ENCODE peak calls at places on chromosome 11, in five cellular contexts. One of them, this sample, is unnamed.
A peak's percentile ranks its signal among the peaks of the same experiment; 100 is the strongest.

GRCh38 chr11:29024386-29024785 is 916.2 kb downstream of the METTL15 start:
- DNase-seq in neuronal stem cell: no peak
- DNase-seq in thoracic aorta: no peak
- DNase-seq in AG10803: no peak
- DNase-seq in HFF-Myc: no peak
- DNase-seq in this sample: no peak

GRCh38 chr11:76880314-76880713 is 19.6 kb downstream of the ACER3 start:
- DNase-seq in AG10803: peak; percentile 31
- DNase-seq in thoracic aorta: no peak
- DNase-seq in neuronal stem cell: no peak
- DNase-seq in HFF-Myc: no peak
- DNase-seq in this sample: no peak

GRCh38 chr11:78149646-78150045 is 10.2 kb upstream of the ALG8 start:
- DNase-seq in neuronal stem cell: no peak
- DNase-seq in AG10803: peak; percentile 55
- DNase-seq in thoracic aorta: no peak
- DNase-seq in HFF-Myc: no peak
- DNase-seq in this sample: peak; percentile 39

GRCh38 chr11:63274776-63275175 is 31.4 kb upstream of the SLC22A25 start:
- DNase-seq in neuronal stem cell: no peak
- DNase-seq in AG10803: no peak
- DNase-seq in thoracic aorta: no peak
- DNase-seq in HFF-Myc: no peak
- DNase-seq in this sample: no peak

GRCh38 chr11:103295704-103296103 is 186.5 kb downstream of the DYNC2H1 start:
- DNase-seq in thoracic aorta: no peak
- DNase-seq in AG10803: peak; percentile 2
- DNase-seq in HFF-Myc: no peak
- DNase-seq in neuronal stem cell: no peak
- DNase-seq in this sample: no peak

GRCh38 chr11:16933756-16934603 is 80.2 kb downstream of the PLEKHA7 start:
- DNase-seq in AG10803: no peak
- DNase-seq in thoracic aorta: no peak
- DNase-seq in HFF-Myc: no peak
- DNase-seq in neuronal stem cell: no peak
- DNase-seq in this sample: no peak

GRCh38 chr11:133082851-133083488 is 449.3 kb downstream of the OPCML start:
- DNase-seq in thoracic aorta: no peak
- DNase-seq in AG10803: peak; percentile 52
- DNase-seq in neuronal stem cell: peak; percentile 74
- DNase-seq in HFF-Myc: no peak
- DNase-seq in this sample: no peak

GRCh38 chr11:75563978-75564552 is 2.0 kb downstream of the SERPINH1 start:
- DNase-seq in AG10803: peak; percentile 90
- DNase-seq in thoracic aorta: peak; percentile 62
- DNase-seq in HFF-Myc: peak; percentile 58
- DNase-seq in neuronal stem cell: peak; percentile 71
- DNase-seq in this sample: peak; percentile 92

GRCh38 chr11:132983289-132983688 is 549.0 kb downstream of the OPCML start:
- DNase-seq in neuronal stem cell: no peak
- DNase-seq in HFF-Myc: no peak
- DNase-seq in thoracic aorta: no peak
- DNase-seq in AG10803: no peak
- DNase-seq in this sample: no peak

GRCh38 chr11:69209936-69210659 is 54.4 kb downstream of the SMIM38 start:
- DNase-seq in thoracic aorta: no peak
- DNase-seq in neuronal stem cell: no peak
- DNase-seq in AG10803: no peak
- DNase-seq in HFF-Myc: no peak
- DNase-seq in this sample: no peak

GRCh38 chr11:131694526-131695424 is 324.4 kb downstream of the NTM start:
- DNase-seq in AG10803: peak; percentile 71
- DNase-seq in thoracic aorta: peak; percentile 33
- DNase-seq in HFF-Myc: peak; percentile 36
- DNase-seq in neuronal stem cell: peak; percentile 79
- DNase-seq in this sample: peak; percentile 24

GRCh38 chr11:74123008-74123448 is 47.8 kb downstream of the C2CD3 start:
- DNase-seq in thoracic aorta: no peak
- DNase-seq in HFF-Myc: no peak
- DNase-seq in AG10803: no peak
- DNase-seq in neuronal stem cell: no peak
- DNase-seq in this sample: no peak

GRCh38 chr11:61895046-61895717 is 3.8 kb upstream of the FADS3 start:
- DNase-seq in thoracic aorta: no peak
- DNase-seq in neuronal stem cell: no peak
- DNase-seq in AG10803: no peak
- DNase-seq in HFF-Myc: no peak
- DNase-seq in this sample: no peak

GRCh38 chr11:126510621-126511370 is 155.3 kb downstream of the ST3GAL4 start:
- DNase-seq in thoracic aorta: no peak
- DNase-seq in AG10803: peak; percentile 3
- DNase-seq in neuronal stem cell: no peak
- DNase-seq in HFF-Myc: no peak
- DNase-seq in this sample: no peak

GRCh38 chr11:132590554-132590953 is 941.7 kb downstream of the OPCML start:
- DNase-seq in AG10803: no peak
- DNase-seq in neuronal stem cell: no peak
- DNase-seq in HFF-Myc: no peak
- DNase-seq in thoracic aorta: no peak
- DNase-seq in this sample: no peak

GRCh38 chr11:131924001-131924400 is 553.6 kb downstream of the NTM start:
- DNase-seq in HFF-Myc: no peak
- DNase-seq in thoracic aorta: no peak
- DNase-seq in AG10803: no peak
- DNase-seq in neuronal stem cell: no peak
- DNase-seq in this sample: no peak

GRCh38 chr11:78179459-78180071 is 8.9 kb downstream of the KCTD21 start:
- DNase-seq in AG10803: no peak
- DNase-seq in neuronal stem cell: no peak
- DNase-seq in HFF-Myc: no peak
- DNase-seq in thoracic aorta: no peak
- DNase-seq in this sample: no peak

GRCh38 chr11:72297828-72298227 is 53.9 kb upstream of the PHOX2A start:
- DNase-seq in thoracic aorta: no peak
- DNase-seq in HFF-Myc: no peak
- DNase-seq in AG10803: no peak
- DNase-seq in neuronal stem cell: no peak
- DNase-seq in this sample: no peak

GRCh38 chr11:48107188-48107704 is 109.4 kb upstream of the OR4B1 start:
- DNase-seq in AG10803: peak; percentile 65
- DNase-seq in neuronal stem cell: no peak
- DNase-seq in thoracic aorta: no peak
- DNase-seq in HFF-Myc: no peak
- DNase-seq in this sample: no peak

GRCh38 chr11:85922367-85922766 is 67.2 kb downstream of the CCDC83 start:
- DNase-seq in HFF-Myc: no peak
- DNase-seq in AG10803: no peak
- DNase-seq in thoracic aorta: no peak
- DNase-seq in neuronal stem cell: no peak
- DNase-seq in this sample: no peak

GRCh38 chr11:60970369-60970774 is 1.1 kb upstream of the CD6 start:
- DNase-seq in thoracic aorta: no peak
- DNase-seq in HFF-Myc: no peak
- DNase-seq in neuronal stem cell: no peak
- DNase-seq in AG10803: peak; percentile 33
- DNase-seq in this sample: no peak

GRCh38 chr11:9838229-9838628 is 174.4 kb downstream of the SWAP70 start:
- DNase-seq in neuronal stem cell: no peak
- DNase-seq in HFF-Myc: no peak
- DNase-seq in AG10803: peak; percentile 68
- DNase-seq in thoracic aorta: no peak
- DNase-seq in this sample: no peak

GRCh38 chr11:16815047-16815767 is 76.8 kb downstream of the C11orf58 start:
- DNase-seq in HFF-Myc: no peak
- DNase-seq in AG10803: peak; percentile 51
- DNase-seq in thoracic aorta: no peak
- DNase-seq in neuronal stem cell: no peak
- DNase-seq in this sample: no peak

GRCh38 chr11:20161230-20161918 is 1.1 kb upstream of the DBX1 start:
- DNase-seq in HFF-Myc: no peak
- DNase-seq in thoracic aorta: no peak
- DNase-seq in AG10803: no peak
- DNase-seq in neuronal stem cell: no peak
- DNase-seq in this sample: no peak

GRCh38 chr11:68120212-68121066 is 749 bp downstream of the CHKA start:
- DNase-seq in AG10803: peak; percentile 31
- DNase-seq in HFF-Myc: no peak
- DNase-seq in thoracic aorta: no peak
- DNase-seq in neuronal stem cell: peak; percentile 44
- DNase-seq in this sample: no peak

GRCh38 chr11:102393272-102393730 is 46.3 kb downstream of the BIRC2 start:
- DNase-seq in AG10803: no peak
- DNase-seq in HFF-Myc: no peak
- DNase-seq in neuronal stem cell: no peak
- DNase-seq in thoracic aorta: no peak
- DNase-seq in this sample: no peak

GRCh38 chr11:112024178-112024777 is 930 bp upstream of the DLAT start:
- DNase-seq in HFF-Myc: no peak
- DNase-seq in thoracic aorta: no peak
- DNase-seq in neuronal stem cell: peak; percentile 14
- DNase-seq in AG10803: no peak
- DNase-seq in this sample: no peak

GRCh38 chr11:8807544-8808225 is 103.3 kb upstream of the AKIP1 start:
- DNase-seq in thoracic aorta: no peak
- DNase-seq in HFF-Myc: no peak
- DNase-seq in neuronal stem cell: no peak
- DNase-seq in AG10803: peak; percentile 88
- DNase-seq in this sample: peak; percentile 72
- H3K4me3 ChIP-seq in thoracic aorta: peak overlapping the region; percentile 74
- H3K4me3 ChIP-seq in HFF-Myc: peak overlapping the region; percentile 57
- H3K4me3 ChIP-seq in neuronal stem cell: no peak overlapping the region
- H3K4me3 ChIP-seq in AG10803: peak overlapping the region; percentile 89
- H3K4me3 ChIP-seq in this sample: peak overlapping the region; percentile 69

DNA sequence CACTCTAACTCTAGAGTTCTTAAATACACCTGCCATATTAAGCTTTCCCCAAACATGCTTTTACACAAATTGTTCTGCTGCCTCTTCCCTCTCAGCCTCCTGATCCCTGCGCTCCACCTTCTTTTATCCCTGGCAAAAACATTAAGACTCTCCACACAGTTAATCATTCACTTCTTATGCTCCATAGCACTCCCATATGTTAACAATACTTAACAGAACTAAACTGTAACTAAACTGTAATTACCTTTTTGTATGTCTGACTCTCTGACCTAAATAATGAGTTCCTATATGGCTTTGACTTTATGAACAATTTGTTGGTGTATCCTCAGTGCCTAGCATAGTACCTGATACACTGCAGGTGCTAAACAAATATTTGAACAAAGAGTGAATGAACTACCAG is 71.8 kb downstream of the BTBD10 start:
- DNase-seq in AG10803: no peak
- DNase-seq in neuronal stem cell: no peak
- DNase-seq in HFF-Myc: no peak
- DNase-seq in thoracic aorta: no peak
- DNase-seq in this sample: no peak
- H3K4me3 ChIP-seq in AG10803: no peak overlapping the region
- H3K4me3 ChIP-seq in neuronal stem cell: no peak overlapping the region
- H3K4me3 ChIP-seq in HFF-Myc: no peak overlapping the region
- H3K4me3 ChIP-seq in thoracic aorta: no peak overlapping the region
- H3K4me3 ChIP-seq in this sample: no peak overlapping the region

DNA sequence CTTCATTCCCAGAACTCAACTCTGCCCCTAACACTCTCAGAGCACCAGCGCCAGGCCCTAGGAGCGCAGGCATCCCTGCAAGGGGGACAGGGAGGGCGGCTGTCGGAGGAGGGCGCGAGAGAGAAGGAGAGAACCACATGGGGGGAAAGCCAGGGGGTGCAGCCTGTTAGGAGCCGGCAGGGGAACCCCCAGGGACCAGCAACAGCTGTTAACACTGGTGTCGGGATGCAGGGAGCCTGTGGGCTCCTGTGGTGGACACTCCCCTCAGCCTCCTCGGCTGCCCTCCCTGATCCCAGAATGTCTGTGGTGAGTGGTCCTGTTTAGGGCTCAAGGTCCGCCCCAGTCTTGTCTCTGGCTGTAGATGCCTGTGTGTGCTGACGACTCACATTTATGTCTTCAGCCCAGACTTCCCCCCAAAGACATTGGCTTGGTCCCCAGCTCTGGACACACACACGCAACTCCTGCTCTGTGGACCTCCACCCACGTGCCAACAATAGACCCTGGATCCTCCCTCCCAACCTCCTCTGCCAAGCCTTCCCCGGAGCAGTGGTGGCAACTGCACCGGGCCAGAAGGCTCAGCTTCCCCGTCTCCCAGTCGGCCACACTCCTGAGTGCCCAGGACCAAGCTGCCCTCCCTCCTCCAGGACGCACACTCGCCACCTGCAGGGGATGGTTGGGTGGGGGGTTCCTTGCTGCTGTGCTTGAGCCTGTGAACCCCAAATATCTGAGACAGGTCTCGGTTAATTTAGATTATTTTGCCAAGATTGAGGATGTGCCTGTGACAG is 817 bp upstream of the IFITM5 start:
- DNase-seq in AG10803: no peak
- DNase-seq in thoracic aorta: no peak
- DNase-seq in HFF-Myc: no peak
- DNase-seq in neuronal stem cell: no peak
- DNase-seq in this sample: no peak
- H3K4me3 ChIP-seq in AG10803: no peak overlapping the region
- H3K4me3 ChIP-seq in thoracic aorta: no peak overlapping the region
- H3K4me3 ChIP-seq in HFF-Myc: no peak overlapping the region
- H3K4me3 ChIP-seq in neuronal stem cell: no peak overlapping the region
- H3K4me3 ChIP-seq in this sample: no peak overlapping the region

DNA sequence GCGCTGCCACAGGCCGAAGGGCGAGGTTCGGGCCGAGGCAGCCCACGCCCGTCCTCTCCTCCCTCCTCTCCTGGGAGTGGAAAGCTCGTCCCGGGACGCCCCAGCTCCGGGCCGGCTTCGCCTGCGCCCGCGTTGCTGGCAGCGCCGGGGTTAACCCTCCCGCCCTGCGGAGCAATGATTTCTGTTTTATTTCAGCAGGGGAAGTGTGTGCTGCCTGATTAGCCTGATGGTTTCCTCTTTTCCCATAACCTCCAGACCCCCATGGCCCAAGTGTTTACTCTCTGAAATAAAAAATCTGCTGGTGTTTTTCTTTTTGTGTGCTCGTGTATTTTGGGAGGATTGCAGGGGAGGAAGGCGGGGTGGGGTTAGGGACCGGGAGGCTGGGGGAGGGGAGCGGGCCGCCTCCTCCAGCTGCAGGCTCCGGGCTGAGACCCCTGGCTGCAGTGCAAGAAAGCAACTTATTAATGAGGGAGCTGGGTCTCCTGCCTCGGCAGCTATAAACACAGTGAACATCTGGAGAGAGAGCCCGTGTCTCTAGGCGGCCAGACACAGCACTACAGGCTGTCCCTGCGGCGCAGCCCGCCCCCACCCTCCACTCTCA is 38.6 kb downstream of the ETS1 start:
- DNase-seq in AG10803: no peak
- DNase-seq in neuronal stem cell: no peak
- DNase-seq in HFF-Myc: no peak
- DNase-seq in thoracic aorta: no peak
- DNase-seq in this sample: no peak
- H3K4me3 ChIP-seq in AG10803: peak overlapping the region; percentile 55
- H3K4me3 ChIP-seq in neuronal stem cell: peak overlapping the region; percentile 24
- H3K4me3 ChIP-seq in HFF-Myc: peak overlapping the region; percentile 32
- H3K4me3 ChIP-seq in thoracic aorta: peak overlapping the region; percentile 75
- H3K4me3 ChIP-seq in this sample: peak overlapping the region; percentile 36

GRCh38 chr11:134414772-134415765 is 3.0 kb upstream of the B3GAT1 start:
- DNase-seq in neuronal stem cell: no peak
- DNase-seq in HFF-Myc: no peak
- DNase-seq in AG10803: no peak
- DNase-seq in thoracic aorta: no peak
- DNase-seq in this sample: no peak
- H3K4me3 ChIP-seq in neuronal stem cell: no peak overlapping the region
- H3K4me3 ChIP-seq in HFF-Myc: no peak overlapping the region
- H3K4me3 ChIP-seq in AG10803: no peak overlapping the region
- H3K4me3 ChIP-seq in thoracic aorta: no peak overlapping the region
- H3K4me3 ChIP-seq in this sample: no peak overlapping the region

This sample was measured in skeletal muscle cell.